ENCODE peak calls at places on chromosomes 7 and 10, in seven cellular contexts. K, I, E, T, L, A and V are unnamed samples.

GRCh38 chr10:119029613-119030420 is at the start of gene NANOS1:
- DNase-seq in L (peak), T (no peak), K (peak), A (peak), E (no peak), I (no peak), V (no peak)

GRCh38 chr7:46486264-46487206 is 565.5 kb upstream of the IGFBP3 start:
- DNase-seq in T (peak), L (no peak), E (peak), A (no peak), K (peak), I (no peak), V (peak)

GRCh38 chr7:80977751-80978150 is 58.9 kb upstream of the SEMA3C start:
- DNase-seq in E (no peak), A (no peak), K (peak), I (no peak), T (no peak), L (no peak), V (no peak)

GRCh38 chr10:29642996-29643395 is 8.2 kb upstream of the SVIL start:
- DNase-seq in T (no peak), K (peak), E (no peak), L (no peak), I (no peak), A (no peak), V (no peak)

GRCh38 chr10:9331583-9332008 is 1277.1 kb downstream of the GATA3 start:
- DNase-seq in I (no peak), E (peak), L (no peak), K (peak), A (no peak), T (peak), V (peak)

GRCh38 chr10:60732240-60733188 is 45.8 kb upstream of the CDK1 start:
- DNase-seq in T (no peak), A (peak), I (peak), E (no peak), L (peak), K (no peak), V (no peak)

GRCh38 chr10:124962421-124962820 is 20.5 kb downstream of the ZRANB1 start:
- DNase-seq in T (no peak), K (peak), L (no peak), I (no peak), E (no peak), A (no peak), V (no peak)

GRCh38 chr7:155459133-155459866 is 1.4 kb downstream of the EN2 start:
- DNase-seq in K (no peak), E (no peak), T (no peak), I (no peak), A (peak), L (no peak), V (no peak)

GRCh38 chr10:99534939-99535763 is 2.4 kb downstream of the NKX2-3 start:
- DNase-seq in T (no peak), A (peak), L (peak), I (no peak), E (no peak), K (no peak), V (no peak)

GRCh38 chr10:13961096-13961495 is 369.6 kb downstream of the FRMD4A start:
- DNase-seq in T (peak), K (peak), A (no peak), E (peak), I (no peak), L (no peak), V (peak)

GRCh38 chr10:665579-666091 is 23.8 kb downstream of the DIP2C start:
- DNase-seq in A (no peak), K (no peak), L (no peak), E (peak), T (no peak), I (no peak), V (no peak)

GRCh38 chr10:5952731-5953385 is 24.5 kb downstream of the IL15RA start:
- DNase-seq in I (no peak), E (no peak), L (no peak), K (no peak), T (no peak), A (no peak), V (no peak)

GRCh38 chr7:136530831-136531230 is 337.6 kb upstream of the CHRM2 start:
- DNase-seq in L (no peak), T (no peak), A (no peak), E (no peak), I (no peak), K (no peak), V (no peak)